ENCODE peak calls at places on chromosome 14, in seven cellular contexts. I is ascending aorta, A is adrenal gland, B is ovary, G is GM12865, L is fibroblast of mammary gland, D is testis. R is an unnamed sample.
A peak's percentile ranks its signal among the peaks of the same experiment; 100 is the strongest.

GRCh38 chr14:54475187-54475881 is 13.4 kb downstream of the GMFB start:
- DNase-seq in I (no peak), D (no peak), B (no peak), L (peak; percentile 31), G (no peak), A (no peak), R (no peak)

GRCh38 chr14:51609251-51609986 is 42.3 kb upstream of the FRMD6 start:
- DNase-seq in A (no peak), D (no peak), G (no peak), B (no peak), I (no peak), L (no peak), R (no peak)

GRCh38 chr14:64671591-64671990 is 32.6 kb upstream of the PLEKHG3 start:
- DNase-seq in D (no peak), A (no peak), I (no peak), B (no peak), G (peak; percentile 54), L (peak; percentile 73), R (no peak)

GRCh38 chr14:85471744-85472143 is 58.2 kb upstream of the FLRT2 start:
- DNase-seq in B (no peak), L (peak; percentile 96), G (no peak), I (no peak), A (peak; percentile 57), D (no peak), R (peak; percentile 86)

GRCh38 chr14:96309907-96310330 is 53.2 kb downstream of the ATG2B start:
- DNase-seq in L (peak; percentile 8), B (no peak), D (no peak), A (no peak), I (no peak), G (no peak), R (no peak)

GRCh38 chr14:23097786-23098185 is 2.5 kb downstream of the C14orf119 start:
- DNase-seq in G (no peak), D (no peak), I (no peak), A (no peak), B (no peak), L (no peak), R (no peak)

GRCh38 chr14:22002860-22003284 is 329.3 kb upstream of the OR4E1 start:
- DNase-seq in B (no peak), D (peak; percentile 58), I (no peak), A (no peak), L (no peak), G (peak; percentile 13), R (no peak)

GRCh38 chr14:39055786-39056474 is 47.1 kb downstream of the SEC23A start:
- DNase-seq in B (no peak), A (no peak), G (peak; percentile 2), L (no peak), I (no peak), D (no peak), R (no peak)

GRCh38 chr14:61562321-61563161 is 132.8 kb upstream of the HIF1A start:
- DNase-seq in I (no peak), G (no peak), D (no peak), B (no peak), L (peak; percentile 100), A (peak; percentile 93), R (no peak)

GRCh38 chr14:94769413-94770250 is at the start of gene GSC:
- DNase-seq in A (no peak), I (no peak), G (no peak), L (peak; percentile 38), B (peak; percentile 44), D (peak; percentile 41), R (peak; percentile 10)

GRCh38 chr14:94120667-94121335 is 8.6 kb downstream of the IFI27L2 start:
- DNase-seq in I (no peak), L (peak; percentile 79), A (peak; percentile 42), G (no peak), D (no peak), B (peak; percentile 10), R (no peak)

GRCh38 chr14:96574633-96575191 is 72.5 kb downstream of the PAPOLA start:
- DNase-seq in L (peak; percentile 91), A (peak; percentile 63), G (no peak), D (no peak), I (no peak), B (peak; percentile 49), R (peak; percentile 96)

GRCh38 chr14:96638041-96638855 is 136.1 kb downstream of the PAPOLA start:
- DNase-seq in A (peak; percentile 31), I (no peak), B (no peak), D (no peak), G (no peak), L (no peak), R (no peak)

GRCh38 chr14:33897878-33898535 is 52.9 kb downstream of the EGLN3 start:
- DNase-seq in D (no peak), G (no peak), I (no peak), L (no peak), B (no peak), A (no peak), R (peak; percentile 30)

GRCh38 chr14:20494935-20495766 is 10.2 kb upstream of the RNASE10 start:
- DNase-seq in D (no peak), A (no peak), B (no peak), I (no peak), L (peak; percentile 83), G (no peak), R (no peak)

GRCh38 chr14:101539929-101540328 is 21.4 kb upstream of the DIO3 start:
- DNase-seq in L (no peak), I (no peak), A (no peak), G (no peak), D (no peak), B (no peak), R (no peak)

GRCh38 chr14:94089479-94089878 is 8.4 kb downstream of the IFI27L1 start:
- DNase-seq in I (no peak), B (no peak), G (no peak), A (no peak), L (peak; percentile 35), D (no peak), R (no peak)

GRCh38 chr14:61568572-61569011 is 126.7 kb upstream of the HIF1A start:
- DNase-seq in G (peak; percentile 80), A (peak; percentile 54), L (no peak), B (peak; percentile 57), D (no peak), I (no peak), R (no peak)

GRCh38 chr14:34376868-34377267 is 85.2 kb downstream of the SPTSSA start:
- DNase-seq in B (no peak), D (no peak), L (no peak), A (no peak), G (no peak), I (no peak), R (no peak)

GRCh38 chr14:97838986-97839385 is 1041.8 kb downstream of the VRK1 start:
- DNase-seq in B (no peak), L (no peak), G (no peak), D (no peak), I (no peak), A (no peak), R (no peak)
- H3K4me3 ChIP-seq in B (no peak overlapping the region), L (no peak overlapping the region), G (no peak overlapping the region), D (no peak overlapping the region), I (no peak overlapping the region), A (no peak overlapping the region), R (no peak overlapping the region)

DNA sequence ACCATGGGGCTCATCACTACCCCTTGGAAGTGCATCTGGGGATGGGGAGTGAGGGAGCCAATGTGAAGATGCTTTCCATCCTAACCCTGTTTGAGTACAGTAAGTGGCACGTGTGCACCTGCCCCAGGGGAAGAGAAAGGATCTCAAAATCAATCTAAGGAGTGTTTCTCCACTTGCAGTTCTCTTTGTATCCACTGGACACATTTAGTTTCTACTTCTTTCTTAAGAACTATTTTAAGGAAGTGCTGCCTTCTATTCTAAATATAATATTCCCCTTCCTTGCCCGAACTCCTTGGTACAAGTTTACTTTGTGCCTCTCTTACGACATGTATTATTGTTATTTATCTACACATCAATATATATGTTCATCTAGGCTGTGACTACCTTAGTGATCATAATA is 73.8 kb downstream of the TTC6 start:
- DNase-seq in I (no peak), G (no peak), B (no peak), D (no peak), A (no peak), L (no peak), R (no peak)
- TF ChIP-seq CTCF in I (no peak), G (no peak), B (no peak), D (no peak), A (no peak), L (no peak), R (no peak)

DNA sequence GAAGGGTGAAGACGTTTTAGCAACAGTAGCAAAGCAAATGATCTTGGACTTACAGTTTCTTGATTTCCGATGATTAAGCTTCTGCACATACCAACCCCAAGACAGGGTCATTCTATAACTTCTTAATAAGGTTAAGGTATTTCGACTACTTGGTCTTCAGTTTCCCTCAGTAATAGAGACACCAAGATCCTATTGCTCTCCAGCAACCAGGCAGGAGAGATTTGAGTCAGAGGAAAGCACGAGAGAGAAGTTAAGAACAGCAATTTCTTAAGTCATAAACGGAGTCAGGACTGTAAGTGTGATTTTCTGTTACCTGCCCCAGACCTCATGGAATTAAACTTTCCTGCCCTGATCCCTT is 215.6 kb downstream of the TTC8 start:
- DNase-seq in L (no peak), D (no peak), B (no peak), I (no peak), A (no peak), G (no peak), R (no peak)
- H3K4me3 ChIP-seq in L (no peak overlapping the region), D (no peak overlapping the region), B (peak overlapping the region; percentile 41), I (peak overlapping the region; percentile 44), A (no peak overlapping the region), G (no peak overlapping the region), R (no peak overlapping the region)

GRCh38 chr14:71403673-71404072 is 496.4 kb downstream of the PCNX1 start:
- DNase-seq in L (peak; percentile 40), I (no peak), D (no peak), A (peak; percentile 57), B (no peak), G (peak; percentile 82), R (peak; percentile 55)
- TF ChIP-seq CTCF in L (peak; percentile 13), I (no peak), D (no peak), A (no peak), B (no peak), G (peak; percentile 23), R (peak; percentile 33)

GRCh38 chr14:55801121-55801520 is 221.1 kb downstream of the KTN1 start:
- DNase-seq in G (no peak), A (no peak), D (no peak), L (no peak), B (no peak), I (no peak), R (no peak)
- H3K4me3 ChIP-seq in G (no peak overlapping the region), A (no peak overlapping the region), D (no peak overlapping the region), L (no peak overlapping the region), B (no peak overlapping the region), I (no peak overlapping the region), R (no peak overlapping the region)